ENCODE peak calls at places on chromosomes 13 and 19, in ten cellular contexts. W is fibroblast of the aortic adventitia, T is HCT116, P is dorsolateral prefrontal cortex, R is colonic mucosa, Q is fibroblast of lung, D is fibroblast of pulmonary artery, U is HepG2, L is osteocyte, I is esophagus squamous epithelium. X is an unnamed sample.

GRCh38 chr19:5553892-5554291 is 13.9 kb downstream of the TINCR start:
- DNase-seq in T (no peak), Q (no peak), L (no peak), U (no peak), I (no peak), D (no peak), R (no peak), W (no peak), P (no peak), X (no peak)

GRCh38 chr13:109272595-109273325 is 513.6 kb downstream of the IRS2 start:
- DNase-seq in L (no peak), P (no peak), Q (peak), T (no peak), I (no peak), D (peak), U (no peak), R (no peak), W (no peak), X (no peak)

GRCh38 chr19:42315024-42315423 is 1.9 kb downstream of the TMEM145 start:
- DNase-seq in U (no peak), I (no peak), W (no peak), D (no peak), P (no peak), Q (no peak), L (no peak), R (no peak), T (no peak), X (no peak)

GRCh38 chr13:46176756-46177155 is 5.2 kb downstream of the LCP1 start:
- DNase-seq in Q (no peak), W (no peak), P (no peak), I (no peak), R (no peak), D (no peak), L (no peak), T (no peak), U (no peak), X (no peak)

GRCh38 chr19:29704562-29705558 is 10.2 kb downstream of the C19orf12 start:
- DNase-seq in T (no peak), I (no peak), U (no peak), L (no peak), W (no peak), Q (no peak), D (no peak), P (no peak), R (no peak), X (no peak)

GRCh38 chr19:45632468-45633196 is 6.6 kb downstream of the EML2 start:
- DNase-seq in I (no peak), T (peak), P (peak), U (no peak), L (peak), Q (peak), R (peak), D (peak), W (peak), X (peak)

GRCh38 chr19:47271949-47272348 is 2.7 kb upstream of the INAFM1 start:
- DNase-seq in L (no peak), D (no peak), W (no peak), R (no peak), Q (no peak), U (no peak), I (no peak), P (no peak), T (no peak), X (no peak)

GRCh38 chr13:51879133-51879532 is 17.4 kb downstream of the CCDC70 start:
- DNase-seq in L (no peak), Q (no peak), T (no peak), R (no peak), U (no peak), W (no peak), P (no peak), I (no peak), D (no peak), X (no peak)

GRCh38 chr19:3783660-3784584 is 2.3 kb downstream of the MATK start:
- DNase-seq in P (no peak), R (no peak), D (no peak), I (no peak), T (no peak), L (no peak), U (peak), W (no peak), Q (no peak), X (no peak)

GRCh38 chr19:38228491-38229439 is 4.7 kb upstream of the DPF1 start:
- DNase-seq in T (no peak), I (no peak), U (no peak), L (no peak), W (no peak), P (peak), R (no peak), D (no peak), Q (no peak), X (no peak)

GRCh38 chr13:51733656-51734334 is 70.2 kb downstream of the DHRS12 start:
- DNase-seq in U (no peak), D (no peak), P (no peak), T (no peak), L (no peak), I (no peak), Q (no peak), R (no peak), W (peak), X (no peak)

GRCh38 chr19:48654299-48655059 is 8.5 kb upstream of the CA11 start:
- DNase-seq in D (no peak), I (no peak), T (no peak), R (no peak), U (no peak), W (no peak), Q (peak), P (no peak), L (no peak), X (no peak)

GRCh38 chr13:106534844-106535551 is 464 bp downstream of the EFNB2 start:
- DNase-seq in Q (peak), R (no peak), D (peak), T (no peak), P (no peak), W (peak), U (no peak), I (no peak), L (no peak), X (no peak)

GRCh38 chr13:106532111-106532929 is 3.1 kb downstream of the EFNB2 start:
- DNase-seq in T (no peak), U (no peak), L (no peak), R (peak), D (peak), Q (peak), I (no peak), W (peak), P (no peak), X (no peak)

GRCh38 chr13:106530907-106531520 is 4.4 kb downstream of the EFNB2 start:
- DNase-seq in P (no peak), T (no peak), R (no peak), U (no peak), Q (no peak), I (no peak), D (no peak), W (no peak), L (no peak), X (no peak)

GRCh38 chr13:106533940-106534843 is 1.3 kb downstream of the EFNB2 start:
- DNase-seq in W (peak), Q (peak), T (no peak), P (peak), I (no peak), U (no peak), L (peak), D (peak), R (peak), X (peak)

GRCh38 chr13:106533101-106533939 is 2.1 kb downstream of the EFNB2 start:
- DNase-seq in L (peak), W (peak), Q (peak), I (no peak), T (no peak), U (peak), D (peak), R (peak), P (peak), X (peak)
- TF ChIP-seq CTCF in L (peak), W (peak), Q (peak), I (peak), T (peak), U (peak), D (peak), R (peak), P (peak), X (peak)

DNA sequence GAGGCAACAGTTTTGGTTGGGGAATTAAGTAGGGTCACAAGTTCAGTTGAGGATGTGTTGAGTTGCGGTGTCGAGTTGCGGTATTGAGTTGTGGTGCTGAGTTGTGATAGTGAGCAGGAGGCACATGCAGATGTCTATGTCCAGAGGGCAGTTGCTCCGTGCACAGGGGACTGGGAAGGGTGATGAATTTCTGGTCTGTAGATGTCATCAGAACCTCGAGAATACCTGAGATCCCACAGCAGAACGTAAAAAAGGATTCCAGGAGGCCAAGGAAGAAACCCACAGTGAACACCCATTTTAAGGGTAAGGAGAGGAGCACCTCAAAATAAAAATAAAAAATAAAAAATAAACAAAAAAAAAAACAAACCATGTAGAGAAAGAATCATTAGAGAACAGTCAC is 354.4 kb upstream of the ARGLU1 start:
- DNase-seq in Q (no peak), T (no peak), W (no peak), U (no peak), P (no peak), R (no peak), L (no peak), D (no peak), I (no peak), X (no peak)
- TF ChIP-seq CTCF in Q (no peak), T (no peak), W (no peak), U (no peak), P (no peak), R (no peak), L (no peak), D (no peak), I (no peak), X (no peak)

GRCh38 chr19:49809155-49809986 is 3.7 kb downstream of the FUZ start:
- DNase-seq in U (peak), R (peak), Q (no peak), D (no peak), P (peak), T (no peak), W (peak), I (no peak), L (no peak), X (peak)
- TF ChIP-seq CTCF in U (peak), R (no peak), Q (no peak), D (no peak), P (peak), T (no peak), W (no peak), I (no peak), L (peak), X (no peak)

DNA sequence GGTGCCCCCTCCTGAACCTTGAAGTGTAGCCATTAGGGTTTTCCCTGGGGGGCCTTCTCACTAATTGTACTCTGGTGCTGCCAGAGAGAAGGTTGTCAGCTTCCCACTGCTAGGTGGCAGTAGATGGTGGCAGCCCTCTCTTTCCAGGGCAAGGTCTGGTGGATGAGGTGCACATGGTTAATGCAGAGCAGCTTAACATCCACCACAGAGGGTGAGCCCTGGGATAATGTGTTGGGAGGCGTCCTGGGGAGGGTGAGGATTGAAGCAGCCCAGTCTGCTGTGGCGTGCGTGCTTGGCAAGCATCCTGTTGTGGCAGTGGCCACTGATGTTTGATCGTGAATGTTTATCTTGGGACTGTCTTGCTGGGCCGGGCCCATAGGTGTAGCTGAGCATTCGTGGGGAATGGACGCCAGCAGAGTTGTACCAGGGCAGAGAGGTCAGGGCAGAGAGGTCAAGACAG is 5.8 kb downstream of the EGLN2 start:
- DNase-seq in L (no peak), Q (no peak), R (peak), T (no peak), D (no peak), I (no peak), U (no peak), P (no peak), W (no peak), X (no peak)
- TF ChIP-seq CTCF in L (peak), Q (peak), R (no peak), T (peak), D (peak), I (no peak), U (peak), P (no peak), W (no peak), X (peak)

DNA sequence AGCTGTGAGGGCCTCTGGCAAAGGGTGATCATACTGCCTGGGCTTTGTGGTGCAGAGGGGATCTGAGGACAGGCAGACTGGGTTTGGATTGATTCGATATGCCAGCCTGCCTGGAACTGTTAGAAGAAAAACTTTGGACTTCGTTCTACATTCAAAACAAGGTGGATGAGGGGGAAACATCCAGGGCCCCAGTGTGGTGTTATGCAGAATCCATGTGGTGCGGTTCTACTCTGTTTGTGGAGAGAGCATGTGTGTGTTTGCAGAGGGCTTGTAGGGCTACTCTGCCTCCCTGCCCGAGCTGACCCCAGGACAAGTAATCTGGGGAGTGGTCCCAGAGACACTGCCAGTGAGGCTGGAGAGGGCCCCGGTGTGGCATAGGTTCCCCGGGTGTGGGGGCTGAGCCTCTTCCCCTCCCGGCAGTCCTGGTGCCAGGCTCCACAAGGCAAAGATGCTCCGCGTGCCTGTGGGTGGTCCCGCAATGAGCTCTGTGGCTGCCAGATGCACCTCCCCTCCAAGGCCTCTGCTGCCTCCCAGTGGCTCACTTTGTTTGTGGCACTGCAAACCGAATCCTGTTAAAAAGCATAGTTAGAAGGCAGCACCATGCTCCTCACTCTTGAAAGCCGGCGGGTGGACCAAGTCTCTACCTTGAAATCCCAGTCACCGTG is 22.3 kb upstream of the TFDP1 start:
- DNase-seq in Q (peak), U (peak), I (no peak), D (peak), R (peak), L (peak), T (no peak), W (peak), P (peak), X (peak)
- TF ChIP-seq CTCF in Q (peak), U (peak), I (peak), D (peak), R (no peak), L (peak), T (peak), W (peak), P (peak), X (peak)

DNA sequence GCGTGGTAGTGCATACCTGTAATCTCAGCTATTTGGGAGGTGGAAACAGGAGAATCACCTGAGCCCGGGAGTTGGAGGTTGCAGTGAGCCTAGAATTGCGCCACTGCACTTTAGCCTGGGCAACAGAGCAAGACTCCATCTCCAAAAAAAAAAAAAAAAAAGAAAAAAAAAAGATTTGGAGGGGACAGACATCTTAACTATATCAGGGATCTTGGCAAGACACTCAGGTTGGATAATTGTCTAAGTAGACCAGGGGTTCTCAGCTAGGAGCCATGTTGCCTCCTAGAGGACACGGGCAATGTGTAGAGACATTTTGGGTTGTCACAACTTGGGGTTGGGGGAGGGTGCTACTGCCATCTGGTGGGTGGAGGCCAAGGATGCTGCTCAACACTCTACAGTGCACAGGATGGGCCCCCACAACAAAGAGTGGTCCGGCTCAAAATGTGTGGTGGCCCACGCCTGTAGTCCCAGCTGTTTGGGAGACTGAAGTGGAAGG is 1.9 kb upstream of the ZNF580 start:
- DNase-seq in U (peak), L (no peak), T (no peak), I (no peak), P (no peak), Q (peak), R (no peak), D (peak), W (no peak), X (peak)
- TF ChIP-seq CTCF in U (peak), L (peak), T (peak), I (peak), P (peak), Q (peak), R (no peak), D (peak), W (peak), X (peak)